ENCODE peak calls at places on chromosomes 11 and 22, in eight cellular contexts. M is tibial nerve, L is erythroblast, F is HCT116, Y is ovary, G is H1, V is K562, Z is GM12891. W is an unnamed sample.

GRCh38 chr11:7353100-7353499 is 101.4 kb downstream of the SYT9 start:
- DNase-seq in M (no peak), L (peak), F (peak), Y (no peak), G (no peak), V (peak), Z (peak), W (peak)

GRCh38 chr22:20116376-20116950 is 559 bp downstream of the RANBP1 start:
- DNase-seq in M (no peak), L (no peak), F (no peak), Y (peak), G (no peak), V (peak), Z (peak), W (no peak)

GRCh38 chr11:61871158-61871597 is 20.2 kb downstream of the FADS3 start:
- DNase-seq in M (peak), L (peak), F (peak), Y (peak), G (peak), V (peak), Z (peak), W (peak)

GRCh38 chr11:72721689-72722049 is 30.5 kb downstream of the ARAP1 start:
- DNase-seq in M (no peak), L (peak), F (no peak), Y (no peak), G (no peak), V (no peak), Z (no peak), W (no peak)

GRCh38 chr11:116061322-116061721 is 557.1 kb upstream of the CADM1 start:
- DNase-seq in M (no peak), L (no peak), F (no peak), Y (no peak), G (no peak), V (no peak), Z (no peak), W (no peak)

GRCh38 chr11:62588966-62589637 is 2.2 kb downstream of the TUT1 start:
- DNase-seq in M (no peak), L (peak), F (no peak), Y (peak), G (no peak), V (no peak), Z (no peak), W (no peak)

GRCh38 chr11:74680035-74680671 is 51.1 kb downstream of the CHRDL2 start:
- DNase-seq in M (no peak), L (no peak), F (no peak), Y (no peak), G (no peak), V (no peak), Z (no peak), W (no peak)

GRCh38 chr11:118744001-118744400 is 47.0 kb downstream of the DDX6 start:
- DNase-seq in M (no peak), L (no peak), F (no peak), Y (no peak), G (no peak), V (no peak), Z (no peak), W (no peak)

GRCh38 chr11:117071344-117071787 is 26.9 kb downstream of the SIK3 start:
- DNase-seq in M (no peak), L (peak), F (no peak), Y (no peak), G (no peak), V (no peak), Z (no peak), W (no peak)

GRCh38 chr22:32896951-32897350 is 95.4 kb downstream of the TIMP3 start:
- DNase-seq in M (no peak), L (no peak), F (no peak), Y (no peak), G (no peak), V (no peak), Z (no peak), W (no peak)

GRCh38 chr11:74685905-74686304 is 45.3 kb downstream of the CHRDL2 start:
- DNase-seq in M (peak), L (no peak), F (no peak), Y (no peak), G (no peak), V (no peak), Z (no peak), W (no peak)

GRCh38 chr22:19621372-19622060 is 92.8 kb upstream of the SEPTIN5 start:
- DNase-seq in M (no peak), L (no peak), F (no peak), Y (no peak), G (no peak), V (no peak), Z (no peak), W (no peak)

GRCh38 chr11:32034149-32034548 is 56.7 kb upstream of the RCN1 start:
- DNase-seq in M (no peak), L (no peak), F (no peak), Y (no peak), G (no peak), V (no peak), Z (no peak), W (no peak)

GRCh38 chr11:100576044-100577021 is 110.8 kb upstream of the ARHGAP42 start:
- DNase-seq in M (no peak), L (peak), F (peak), Y (no peak), G (no peak), V (peak), Z (no peak), W (no peak)

GRCh38 chr11:10398525-10398924 is 56.5 kb upstream of the AMPD3 start:
- DNase-seq in M (no peak), L (no peak), F (no peak), Y (no peak), G (no peak), V (no peak), Z (no peak), W (no peak)

GRCh38 chr22:31734512-31734911 is 15.4 kb downstream of the PRR14L start:
- DNase-seq in M (no peak), L (no peak), F (no peak), Y (no peak), G (no peak), V (no peak), Z (no peak), W (no peak)

GRCh38 chr22:31630331-31631329 is 31.4 kb downstream of the PISD start:
- DNase-seq in M (peak), L (peak), F (no peak), Y (peak), G (peak), V (peak), Z (peak), W (peak)

GRCh38 chr11:66510271-66510989 is at the start of gene BBS1:
- DNase-seq in M (peak), L (peak), F (peak), Y (peak), G (peak), V (peak), Z (peak), W (peak)
- TF ChIP-seq POLR2A in M (peak), L (peak), F (peak), Y (peak), G (peak), V (peak), Z (peak), W (peak)

GRCh38 chr11:76785513-76785912 is 2.4 kb downstream of the TSKU start:
- DNase-seq in M (no peak), L (peak), F (no peak), Y (no peak), G (no peak), V (no peak), Z (no peak), W (no peak)

GRCh38 chr11:76783294-76783900 is at the start of gene TSKU:
- DNase-seq in M (no peak), L (peak), F (no peak), Y (no peak), G (no peak), V (no peak), Z (peak), W (no peak)

GRCh38 chr11:76781861-76782500 is 1.2 kb upstream of the TSKU start:
- DNase-seq in M (no peak), L (no peak), F (no peak), Y (no peak), G (no peak), V (no peak), Z (no peak), W (no peak)

GRCh38 chr11:76782526-76783293 is 446 bp upstream of the TSKU start:
- DNase-seq in M (peak), L (peak), F (peak), Y (peak), G (peak), V (peak), Z (no peak), W (peak)

GRCh38 chr11:76783901-76784813 is 1.0 kb downstream of the TSKU start:
- DNase-seq in M (no peak), L (peak), F (peak), Y (peak), G (peak), V (peak), Z (no peak), W (no peak)
- TF ChIP-seq POLR2A in M (peak), L (no peak), F (no peak), Y (peak), G (no peak), V (peak), Z (no peak), W (no peak)

GRCh38 chr11:45848654-45849081 is 1.4 kb downstream of the CRY2 start:
- DNase-seq in M (no peak), L (no peak), F (no peak), Y (no peak), G (no peak), V (no peak), Z (no peak), W (no peak)

GRCh38 chr11:45846974-45847907 is at the start of gene CRY2:
- DNase-seq in M (peak), L (peak), F (peak), Y (peak), G (peak), V (peak), Z (peak), W (peak)

GRCh38 chr11:45850446-45850845 is 3.2 kb downstream of the CRY2 start:
- DNase-seq in M (no peak), L (no peak), F (no peak), Y (no peak), G (no peak), V (no peak), Z (no peak), W (no peak)

GRCh38 chr11:45846174-45846675 is 1.1 kb upstream of the CRY2 start:
- DNase-seq in M (no peak), L (no peak), F (no peak), Y (no peak), G (no peak), V (no peak), Z (no peak), W (no peak)

DNA sequence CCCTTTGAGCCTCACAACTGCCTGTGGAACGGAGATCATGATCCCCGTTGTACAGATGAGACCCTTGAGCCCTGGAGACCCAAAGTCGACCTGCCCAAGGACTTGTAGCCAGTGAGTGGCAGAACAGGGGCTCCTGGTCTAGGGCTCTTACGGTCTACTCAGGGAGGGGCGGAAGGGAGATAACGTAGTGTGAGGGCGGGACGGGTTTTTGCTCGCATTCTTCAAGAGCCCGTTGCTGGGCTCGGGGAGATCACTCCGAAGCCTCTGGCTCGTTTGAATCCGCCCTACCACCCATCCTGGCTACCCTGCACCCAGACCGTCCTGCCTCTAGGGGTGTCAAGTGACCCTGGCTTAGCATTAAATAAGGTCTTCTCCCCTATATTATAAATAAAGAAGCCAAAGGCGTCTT is 637 bp downstream of the CRY2 start:
- DNase-seq in M (no peak), L (peak), F (no peak), Y (peak), G (no peak), V (peak), Z (no peak), W (no peak)
- TF ChIP-seq POLR2A in M (no peak), L (peak), F (no peak), Y (no peak), G (no peak), V (peak), Z (no peak), W (no peak)

GRCh38 chr11:65903715-65904114 is 3.5 kb upstream of the FOSL1 start:
- DNase-seq in M (no peak), L (no peak), F (no peak), Y (no peak), G (no peak), V (no peak), Z (no peak), W (no peak)

GRCh38 chr11:65900125-65900898 is at the start of gene FOSL1:
- DNase-seq in M (peak), L (peak), F (peak), Y (peak), G (peak), V (peak), Z (peak), W (peak)

GRCh38 chr11:65906602-65907001 is 6.4 kb upstream of the FOSL1 start:
- DNase-seq in M (no peak), L (peak), F (no peak), Y (no peak), G (no peak), V (peak), Z (no peak), W (no peak)

GRCh38 chr11:65900899-65901180 is 652 bp upstream of the FOSL1 start:
- DNase-seq in M (no peak), L (no peak), F (no peak), Y (no peak), G (no peak), V (no peak), Z (no peak), W (no peak)

GRCh38 chr11:65903068-65903481 is 2.9 kb upstream of the FOSL1 start:
- DNase-seq in M (no peak), L (no peak), F (peak), Y (no peak), G (no peak), V (peak), Z (no peak), W (no peak)
- TF ChIP-seq POLR2A in M (no peak), L (no peak), F (no peak), Y (no peak), G (no peak), V (no peak), Z (no peak), W (no peak)

DNA sequence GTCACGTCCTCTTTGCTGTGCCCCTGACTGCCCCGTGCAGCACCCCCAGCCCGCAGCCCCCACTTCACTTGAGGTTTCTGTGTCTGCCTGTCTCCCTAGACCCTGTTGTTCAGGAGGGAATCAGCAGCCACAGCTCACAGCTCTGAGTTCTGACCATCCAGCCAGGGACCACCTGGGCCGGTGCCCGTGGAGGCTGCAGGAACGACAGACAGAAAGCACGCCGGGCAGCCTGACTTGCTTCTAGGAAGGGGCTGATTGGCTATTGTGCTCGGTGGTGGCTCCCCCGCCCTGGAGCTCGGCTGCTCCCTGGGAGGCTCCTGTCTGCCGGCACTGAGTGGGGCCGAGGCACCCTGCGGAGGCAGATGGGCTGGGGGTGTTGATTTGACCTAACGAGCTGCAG is 855.7 kb downstream of the TBC1D22A start:
- DNase-seq in M (no peak), L (no peak), F (no peak), Y (no peak), G (no peak), V (no peak), Z (no peak), W (no peak)
- TF ChIP-seq POLR2A in M (no peak), L (no peak), F (no peak), Y (no peak), G (no peak), V (no peak), Z (no peak), W (no peak)

GRCh38 chr11:69704508-69705245 is 855 bp upstream of the FGF19 start:
- DNase-seq in M (no peak), L (no peak), F (no peak), Y (no peak), G (no peak), V (peak), Z (no peak), W (no peak)

GRCh38 chr11:69708731-69709401 is 5.0 kb upstream of the FGF19 start:
- DNase-seq in M (no peak), L (no peak), F (no peak), Y (no peak), G (no peak), V (no peak), Z (no peak), W (no peak)

GRCh38 chr11:69705901-69706787 is 2.3 kb upstream of the FGF19 start:
- DNase-seq in M (no peak), L (no peak), F (no peak), Y (no peak), G (no peak), V (no peak), Z (no peak), W (no peak)

GRCh38 chr11:69705246-69705856 is 1.5 kb upstream of the FGF19 start:
- DNase-seq in M (no peak), L (no peak), F (no peak), Y (no peak), G (no peak), V (no peak), Z (no peak), W (no peak)

GRCh38 chr11:69707156-69707555 is 3.3 kb upstream of the FGF19 start:
- DNase-seq in M (no peak), L (no peak), F (no peak), Y (no peak), G (no peak), V (peak), Z (no peak), W (no peak)
- TF ChIP-seq POLR2A in M (no peak), L (no peak), F (no peak), Y (no peak), G (no peak), V (no peak), Z (no peak), W (no peak)

DNA sequence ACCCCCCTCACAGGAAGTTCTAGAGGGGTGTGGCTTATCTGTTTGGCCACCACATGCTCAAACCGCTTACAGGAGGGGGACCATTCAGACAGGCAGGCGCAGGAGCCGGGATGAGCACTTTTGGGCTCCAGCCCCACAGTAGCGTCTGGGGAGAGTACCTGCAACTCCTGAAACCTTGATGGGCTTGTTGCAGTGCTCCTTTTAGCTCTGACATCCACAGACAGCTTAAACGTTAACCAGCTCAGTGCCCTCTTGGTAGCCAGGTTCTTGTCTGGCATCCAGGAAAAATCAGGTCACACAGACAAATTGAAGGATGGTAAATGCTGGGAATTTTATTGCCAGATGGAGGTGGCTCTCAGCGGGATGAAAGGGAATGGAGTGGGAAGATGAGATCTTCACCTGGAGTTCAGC is 326.3 kb downstream of the ETS1 start:
- DNase-seq in M (no peak), L (no peak), F (no peak), Y (no peak), G (no peak), V (no peak), Z (no peak), W (no peak)
- TF ChIP-seq POLR2A in M (no peak), L (no peak), F (no peak), Y (no peak), G (no peak), V (no peak), Z (no peak), W (no peak)

GRCh38 chr11:33891714-33892327 is at the start of gene LMO2:
- DNase-seq in M (no peak), L (peak), F (no peak), Y (no peak), G (no peak), V (peak), Z (no peak), W (no peak)

GRCh38 chr11:33894402-33894754 is 2.5 kb upstream of the LMO2 start:
- DNase-seq in M (no peak), L (peak), F (no peak), Y (no peak), G (no peak), V (no peak), Z (no peak), W (no peak)

GRCh38 chr11:33895752-33896137 is 3.9 kb upstream of the LMO2 start:
- DNase-seq in M (no peak), L (no peak), F (no peak), Y (no peak), G (no peak), V (no peak), Z (no peak), W (no peak)

GRCh38 chr11:33892906-33893594 is 1.2 kb upstream of the LMO2 start:
- DNase-seq in M (no peak), L (peak), F (no peak), Y (no peak), G (no peak), V (peak), Z (no peak), W (no peak)

DNA sequence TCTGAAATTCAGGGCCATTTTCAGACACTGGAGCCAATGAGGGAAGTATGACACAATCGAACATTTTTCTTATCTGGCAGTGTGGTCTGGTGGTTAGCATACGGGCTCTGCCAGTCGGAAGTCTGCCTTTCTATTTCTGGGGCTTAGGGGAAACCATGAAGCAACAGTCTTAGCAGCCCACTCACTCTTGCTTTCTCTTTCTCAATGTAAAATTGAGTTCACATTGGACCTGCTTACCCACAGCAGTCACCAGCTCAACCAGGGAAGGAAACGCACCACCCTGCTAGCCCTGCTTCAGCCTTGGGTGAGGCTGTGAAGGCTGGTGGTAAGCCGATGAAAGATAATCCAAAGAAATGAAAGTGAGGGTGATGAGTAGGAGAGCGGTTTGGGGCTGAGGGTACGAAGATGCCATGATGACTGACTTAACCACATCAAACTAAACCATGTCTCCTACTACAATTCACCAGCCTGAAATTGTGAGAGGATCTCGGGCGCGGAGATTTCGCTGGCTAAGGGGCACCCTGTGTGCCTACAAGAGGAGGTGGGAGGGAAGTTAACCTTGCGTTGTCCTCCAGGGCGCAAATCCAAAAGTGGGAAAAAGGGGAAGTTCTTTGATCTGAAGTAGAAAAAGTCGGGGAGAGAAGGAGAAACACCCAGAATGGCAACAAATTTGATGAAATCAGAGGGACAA is 2.0 kb upstream of the LMO2 start:
- DNase-seq in M (no peak), L (peak), F (no peak), Y (no peak), G (no peak), V (no peak), Z (no peak), W (no peak)
- TF ChIP-seq POLR2A in M (peak), L (peak), F (no peak), Y (no peak), G (no peak), V (no peak), Z (peak), W (peak)

W was measured in GM12892.